ENCODE peak calls at places on chromosomes 6 and 20, in five cellular contexts. O, E, G, B and Q are unnamed samples.

GRCh38 chr6:155442562-155442961 is 13.1 kb downstream of the NOX3 start:
- DNase-seq in B (no peak), E (no peak), G (no peak), O (no peak), Q (no peak)

GRCh38 chr6:33772114-33772830 is 16.7 kb downstream of the LEMD2 start:
- DNase-seq in O (no peak), B (no peak), E (peak; percentile 67), G (no peak), Q (no peak)

GRCh38 chr20:9051508-9051907 is 17.4 kb upstream of the PLCB4 start:
- DNase-seq in G (no peak), B (no peak), E (peak; percentile 98), O (no peak), Q (no peak)

GRCh38 chr6:144583614-144583954 is 298.4 kb downstream of the UTRN start:
- DNase-seq in E (no peak), O (no peak), G (no peak), B (no peak), Q (no peak)

GRCh38 chr6:85418059-85418458 is 31.8 kb upstream of the NT5E start:
- DNase-seq in E (peak; percentile 74), G (no peak), O (no peak), B (no peak), Q (no peak)

GRCh38 chr20:51569815-51570741 is 27.6 kb upstream of the NFATC2 start:
- DNase-seq in G (no peak), O (no peak), B (no peak), E (peak; percentile 44), Q (no peak)

GRCh38 chr20:49466114-49466912 is 16.2 kb downstream of the KCNB1 start:
- DNase-seq in E (no peak), B (no peak), O (no peak), G (no peak), Q (no peak)

GRCh38 chr6:148296746-148297145 is 45.9 kb upstream of the SASH1 start:
- DNase-seq in O (no peak), E (no peak), G (no peak), B (no peak), Q (no peak)

GRCh38 chr20:63518946-63519764 is 1.4 kb upstream of the PPDPF start:
- DNase-seq in G (no peak), O (no peak), B (peak; percentile 70), E (no peak), Q (no peak)

GRCh38 chr6:39951716-39952115 is 17.5 kb upstream of the MOCS1 start:
- DNase-seq in O (no peak), G (no peak), B (no peak), E (no peak), Q (no peak)

GRCh38 chr6:79808846-79809245 is 138.5 kb downstream of the ELOVL4 start:
- DNase-seq in B (no peak), G (no peak), E (no peak), O (peak; percentile 10), Q (no peak)

GRCh38 chr20:23162887-23163286 is 76.8 kb upstream of the CD93 start:
- DNase-seq in E (no peak), O (no peak), G (no peak), B (no peak), Q (no peak)

GRCh38 chr6:96151707-96152106 is 135.9 kb downstream of the FUT9 start:
- DNase-seq in E (no peak), B (no peak), G (no peak), O (no peak), Q (no peak)

GRCh38 chr20:63404129-63405085 is 43.3 kb upstream of the CHRNA4 start:
- DNase-seq in B (no peak), O (no peak), G (no peak), E (no peak), Q (no peak)

GRCh38 chr20:43459022-43459942 is 1.6 kb downstream of the SRSF6 start:
- DNase-seq in G (no peak), B (no peak), O (no peak), E (no peak), Q (no peak)

GRCh38 chr20:47576516-47577033 is 74.9 kb downstream of the NCOA3 start:
- DNase-seq in G (peak; percentile 12), O (peak; percentile 88), B (no peak), E (peak; percentile 83), Q (no peak)

GRCh38 chr20:32252189-32252588 is 25.3 kb upstream of the KIF3B start:
- DNase-seq in E (no peak), B (no peak), G (no peak), O (no peak), Q (no peak)

GRCh38 chr6:206264-206663 is 86.0 kb upstream of the DUSP22 start:
- DNase-seq in E (no peak), O (no peak), B (no peak), G (no peak), Q (no peak)

GRCh38 chr20:14264869-14265268 is 72.5 kb downstream of the FLRT3 start:
- DNase-seq in B (no peak), E (peak; percentile 5), G (no peak), O (no peak), Q (no peak)